ENCODE peak calls at places on chromosome 16, in eight cellular contexts. T is CD8-positive, alpha-beta T cell; Q is pancreas; X is K562; K is fibroblast of pulmonary artery; U is GM23338; P is HepG2; V is stomach. D is an unnamed sample.

GRCh38 chr16:84585886-84586285 is 32.0 kb downstream of the COTL1 start:
- DNase-seq in K (no peak), U (peak), V (no peak), X (peak), T (no peak), Q (no peak), P (no peak), D (no peak)

GRCh38 chr16:79093554-79093967 is 507.0 kb downstream of the MAF start:
- DNase-seq in X (no peak), U (no peak), K (no peak), T (peak), P (no peak), V (no peak), Q (no peak), D (no peak)

GRCh38 chr16:54651851-54652770 is 278.6 kb upstream of the IRX5 start:
- DNase-seq in P (no peak), V (no peak), U (peak), K (peak), X (no peak), Q (no peak), T (no peak), D (no peak)

GRCh38 chr16:20320592-20320991 is 6.7 kb downstream of the GP2 start:
- DNase-seq in V (no peak), T (no peak), K (no peak), X (no peak), Q (no peak), P (no peak), U (no peak), D (no peak)

GRCh38 chr16:28572659-28573510 is 19.2 kb downstream of the SGF29 start:
- DNase-seq in K (peak), T (no peak), X (no peak), Q (no peak), P (no peak), U (peak), V (no peak), D (no peak)

GRCh38 chr16:84359326-84359725 is 9.0 kb upstream of the ATP2C2 start:
- DNase-seq in T (no peak), Q (no peak), K (no peak), U (no peak), X (no peak), V (no peak), P (no peak), D (no peak)

GRCh38 chr16:13936596-13937081 is 16.7 kb downstream of the ERCC4 start:
- DNase-seq in V (no peak), T (no peak), U (no peak), K (peak), X (no peak), Q (peak), P (peak), D (no peak)

GRCh38 chr16:88633684-88634140 is 4.7 kb upstream of the IL17C start:
- DNase-seq in U (peak), P (peak), K (peak), T (peak), V (peak), Q (no peak), X (peak), D (no peak)

GRCh38 chr16:19132898-19133297 is 19.1 kb downstream of the ITPRIPL2 start:
- DNase-seq in U (no peak), T (no peak), K (no peak), P (no peak), X (no peak), Q (no peak), V (no peak), D (no peak)

GRCh38 chr16:19131809-19132777 is 18.3 kb downstream of the ITPRIPL2 start:
- DNase-seq in T (no peak), U (no peak), K (peak), X (no peak), P (no peak), Q (no peak), V (no peak), D (no peak)

GRCh38 chr16:19130852-19131808 is 17.4 kb downstream of the ITPRIPL2 start:
- DNase-seq in U (peak), X (no peak), Q (no peak), K (peak), P (no peak), T (no peak), V (no peak), D (peak)

GRCh38 chr16:19128454-19129210 is 14.9 kb downstream of the ITPRIPL2 start:
- DNase-seq in K (no peak), X (no peak), Q (no peak), U (no peak), P (no peak), T (no peak), V (no peak), D (no peak)

DNA sequence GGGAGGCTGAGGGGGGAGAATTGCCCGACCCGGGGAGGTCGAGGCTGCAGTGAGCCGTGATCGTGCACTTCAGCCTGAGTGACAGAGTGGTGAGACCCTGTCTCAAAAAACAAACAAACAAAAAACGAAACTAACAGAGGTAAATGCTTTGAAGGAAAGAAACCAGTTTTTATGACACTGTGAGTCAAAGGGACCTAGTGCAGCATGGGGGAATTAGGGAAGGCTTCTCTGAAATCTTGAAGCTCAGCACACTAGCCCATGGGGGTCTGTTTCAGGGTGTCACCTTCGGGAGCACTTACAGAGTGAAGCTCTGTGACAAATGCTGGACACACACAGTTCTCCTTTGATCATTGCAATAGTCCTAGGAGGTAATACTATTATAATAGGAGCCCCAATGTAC is 16.6 kb downstream of the ITPRIPL2 start:
- DNase-seq in V (no peak), K (no peak), X (no peak), U (no peak), Q (no peak), T (no peak), P (no peak), D (no peak)
- H3K4me3 ChIP-seq in V (no peak), K (no peak), X (no peak), U (no peak), Q (no peak), T (no peak), P (no peak), D (no peak)

GRCh38 chr16:9840761-9841665 is 341.2 kb downstream of the GRIN2A start:
- DNase-seq in T (no peak), Q (no peak), K (no peak), U (peak), V (no peak), X (no peak), P (no peak), D (no peak)
- TF ChIP-seq CTCF in T (no peak), Q (no peak), K (no peak), U (no peak), V (no peak), X (no peak), P (no peak), D (no peak)

GRCh38 chr16:23183486-23183862 is 929 bp downstream of the SCNN1G start:
- DNase-seq in Q (no peak), X (no peak), K (no peak), T (no peak), V (no peak), P (no peak), U (no peak), D (no peak)
- H3K4me3 ChIP-seq in Q (peak), X (no peak), K (no peak), T (no peak), V (peak), P (no peak), U (peak), D (peak)

GRCh38 chr16:477287-477686 is 50.2 kb upstream of the CAPN15 start:
- DNase-seq in P (no peak), Q (no peak), V (no peak), K (no peak), T (no peak), X (no peak), U (no peak), D (no peak)

GRCh38 chr16:473046-474043 is 47.9 kb downstream of the RAB11FIP3 start:
- DNase-seq in X (peak), K (no peak), U (no peak), P (no peak), T (no peak), V (no peak), Q (no peak), D (no peak)

GRCh38 chr16:474420-475122 is 49.1 kb downstream of the RAB11FIP3 start:
- DNase-seq in U (no peak), X (no peak), K (no peak), P (peak), T (no peak), V (no peak), Q (no peak), D (no peak)

GRCh38 chr16:477758-478157 is 49.8 kb upstream of the CAPN15 start:
- DNase-seq in X (no peak), U (no peak), K (no peak), T (no peak), V (no peak), P (no peak), Q (no peak), D (no peak)

GRCh38 chr16:476039-476438 is 50.6 kb downstream of the RAB11FIP3 start:
- DNase-seq in K (peak), T (no peak), V (no peak), P (no peak), X (no peak), U (no peak), Q (no peak), D (no peak)
- TF ChIP-seq CTCF in K (no peak), T (no peak), V (no peak), P (no peak), X (no peak), U (no peak), Q (no peak), D (no peak)

DNA sequence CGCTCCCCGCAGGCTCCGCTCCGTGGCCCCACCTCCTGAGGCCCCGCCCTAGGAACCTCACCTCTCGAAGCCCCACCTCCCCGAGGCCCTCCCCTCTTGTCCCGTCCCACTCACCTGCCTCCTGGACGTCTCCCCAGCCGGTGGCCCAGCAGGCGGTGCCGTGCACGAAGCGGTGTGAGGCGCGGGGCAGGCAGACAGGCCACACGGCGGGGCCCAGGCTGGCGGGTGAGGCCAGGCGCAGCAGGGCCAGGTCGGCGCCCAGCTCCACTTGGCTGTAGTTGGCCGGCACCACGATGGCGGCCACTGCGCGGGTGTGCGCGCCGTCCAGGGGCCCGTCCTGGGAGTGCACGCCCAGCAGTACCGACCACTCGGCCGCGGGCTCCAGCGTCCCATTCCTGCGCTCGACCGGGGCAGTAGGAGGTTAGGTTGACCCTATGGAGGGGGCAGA is 1.6 kb downstream of the PRSS36 start:
- DNase-seq in Q (peak), K (no peak), U (peak), T (no peak), V (peak), X (peak), P (no peak), D (no peak)
- H3K4me3 ChIP-seq in Q (peak), K (no peak), U (peak), T (no peak), V (peak), X (peak), P (no peak), D (no peak)

GRCh38 chr16:55999683-56000082 is 124.5 kb upstream of the CES5A start:
- DNase-seq in X (no peak), T (no peak), K (no peak), P (no peak), V (no peak), U (no peak), Q (no peak), D (no peak)
- TF ChIP-seq CTCF in X (no peak), T (no peak), K (no peak), P (no peak), V (no peak), U (no peak), Q (no peak), D (no peak)

DNA sequence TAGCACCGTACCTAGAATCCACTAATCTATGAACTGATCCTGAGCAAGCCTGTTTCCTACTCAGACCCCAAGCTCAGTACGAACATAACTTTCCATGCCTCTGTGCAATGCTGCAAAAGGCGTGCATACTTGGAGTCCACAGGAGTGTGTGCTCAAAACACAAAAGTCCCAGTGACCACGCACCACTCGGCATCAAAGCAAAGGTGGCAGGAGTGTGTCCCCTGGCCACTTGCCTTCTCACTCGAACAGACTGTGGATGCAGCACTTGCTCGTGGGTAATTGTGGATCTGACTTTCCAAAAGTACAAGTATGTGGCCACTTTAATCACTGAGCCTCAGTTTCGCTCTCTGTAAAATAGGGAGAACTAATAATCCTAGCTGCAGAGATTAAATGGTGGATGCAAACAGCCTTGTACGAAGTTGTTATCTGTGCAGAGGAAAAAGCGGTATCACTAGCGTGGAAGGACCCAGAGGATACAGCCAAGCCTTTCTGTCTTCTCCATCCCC is 350 bp upstream of the KDM8 start:
- DNase-seq in P (no peak), X (no peak), K (no peak), V (no peak), Q (no peak), U (no peak), T (no peak), D (no peak)
- H3K4me3 ChIP-seq in P (peak), X (peak), K (peak), V (peak), Q (peak), U (peak), T (peak), D (peak)

GRCh38 chr16:26791166-26791565 is 275.6 kb upstream of the C16orf82 start:
- DNase-seq in V (no peak), P (no peak), Q (no peak), T (no peak), X (no peak), K (no peak), U (no peak), D (no peak)

GRCh38 chr16:26795184-26795583 is 271.5 kb upstream of the C16orf82 start:
- DNase-seq in X (peak), Q (no peak), K (no peak), V (no peak), T (no peak), U (peak), P (no peak), D (no peak)
- TF ChIP-seq CTCF in X (peak), Q (no peak), K (no peak), V (no peak), T (no peak), U (peak), P (no peak), D (no peak)

DNA sequence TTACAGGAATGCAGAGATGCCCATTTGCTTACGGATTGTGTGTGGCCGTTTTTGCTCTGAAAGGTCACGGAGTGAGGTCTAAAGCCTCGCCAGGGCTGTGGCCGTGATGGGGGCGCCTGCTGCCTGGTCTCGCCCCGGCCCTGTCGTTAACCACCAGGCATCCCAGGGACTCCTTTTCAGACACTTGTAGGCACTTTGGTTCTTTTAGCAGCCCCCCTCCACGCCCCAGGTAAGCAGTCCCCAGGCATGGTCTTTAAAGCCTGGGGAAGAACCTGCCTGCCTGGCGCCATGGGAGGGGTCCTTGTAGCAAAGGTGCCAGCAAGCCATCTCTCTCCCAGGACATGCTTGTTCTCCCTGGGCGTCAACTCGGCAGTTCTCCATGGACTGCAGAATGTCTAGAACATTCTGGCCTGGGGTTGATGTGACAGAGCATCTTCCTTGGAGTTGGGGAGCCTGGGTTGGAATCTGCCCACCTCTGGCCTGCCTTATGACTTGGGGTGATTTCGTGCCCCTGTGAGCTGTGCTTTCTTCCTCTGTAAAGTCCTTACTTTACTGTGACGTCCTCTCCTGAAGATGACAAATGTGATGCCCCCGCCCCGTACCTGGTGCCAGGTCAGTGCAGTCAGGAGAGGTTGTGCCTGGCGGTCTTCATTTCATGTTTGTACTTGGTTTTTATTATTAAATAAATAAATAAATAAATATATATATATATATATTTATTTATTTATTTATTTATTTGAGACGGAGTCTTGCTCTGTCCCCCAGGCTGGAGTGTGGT is 5.4 kb downstream of the KCTD5 start:
- DNase-seq in K (no peak), Q (no peak), U (no peak), T (no peak), V (no peak), X (peak), P (no peak), D (no peak)
- H3K4me3 ChIP-seq in K (no peak), Q (no peak), U (no peak), T (no peak), V (no peak), X (no peak), P (no peak), D (no peak)